ENCODE peak calls at places on chromosomes 13 and 19, in eight cellular contexts. X is natural killer cell treated with Interleukin-12 subunit alpha and Interleukin-12 subunit beta and Interleukin-15 and Interleukin-18, amount 100 ng/mL, for 72 hours; L is iPS DF 19.7; P is HTR-8/SVneo; W is NCI-H510A treated with DMSO at 0.1 percent for 48 hours; M is EL; K is stimulated activated CD8-positive, alpha-beta memory T cell treated with anti-CD3 and anti-CD28 coated beads, Interleukin-2, amount 100 ng/mL, for 1 hour; F is AG09319. S is an unnamed sample.

GRCh38 chr19:56637976-56638555 is 4.9 kb upstream of the SMIM17 start:
- DNase-seq in X (no peak), L (peak; percentile 42), P (peak; percentile 45), W (no peak), M (peak; percentile 34), K (no peak), F (no peak), S (peak; percentile 30)

GRCh38 chr19:17777840-17778620 is 16.9 kb upstream of the B3GNT3 start:
- DNase-seq in X (peak; percentile 71), L (no peak), P (no peak), W (no peak), M (peak; percentile 69), K (no peak), F (no peak), S (peak; percentile 78)

GRCh38 chr19:46639356-46640061 is 3.5 kb upstream of the GNG8 start:
- DNase-seq in X (no peak), L (no peak), P (peak; percentile 55), W (no peak), M (peak; percentile 72), K (no peak), F (no peak), S (peak; percentile 41)

GRCh38 chr19:3844596-3844995 is 24.2 kb downstream of the ZFR2 start:
- DNase-seq in X (no peak), L (no peak), P (no peak), W (no peak), M (peak; percentile 69), K (no peak), F (no peak), S (no peak)

GRCh38 chr13:33353210-33353609 is 67.7 kb upstream of the STARD13 start:
- DNase-seq in X (no peak), L (no peak), P (no peak), W (no peak), M (no peak), K (no peak), F (no peak), S (peak; percentile 56)

GRCh38 chr19:3868770-3869456 is at the start of gene ZFR2:
- DNase-seq in X (no peak), L (no peak), P (no peak), W (peak; percentile 22), M (no peak), K (no peak), F (no peak), S (no peak)

GRCh38 chr13:38582133-38582532 is 104.7 kb upstream of the FREM2 start:
- DNase-seq in X (no peak), L (no peak), P (peak; percentile 4), W (peak; percentile 26), M (peak; percentile 42), K (no peak), F (no peak), S (peak; percentile 40)

GRCh38 chr13:76683854-76684253 is 202.4 kb downstream of the KCTD12 start:
- DNase-seq in X (no peak), L (no peak), P (no peak), W (no peak), M (no peak), K (no peak), F (no peak), S (no peak)

GRCh38 chr13:73179906-73180305 is 121.1 kb downstream of the KLF5 start:
- DNase-seq in X (no peak), L (no peak), P (no peak), W (no peak), M (no peak), K (no peak), F (no peak), S (no peak)

GRCh38 chr13:106533101-106533939 is 2.1 kb downstream of the EFNB2 start:
- DNase-seq in X (no peak), L (no peak), P (peak; percentile 38), W (peak; percentile 64), M (peak; percentile 80), K (no peak), F (peak; percentile 18), S (peak; percentile 34)

GRCh38 chr13:114230117-114230516 is 4.6 kb upstream of the CDC16 start:
- DNase-seq in X (no peak), L (peak; percentile 33), P (no peak), W (no peak), M (no peak), K (no peak), F (no peak), S (no peak)

GRCh38 chr13:106139942-106140341 is 395.5 kb downstream of the EFNB2 start:
- DNase-seq in X (no peak), L (no peak), P (no peak), W (no peak), M (no peak), K (no peak), F (no peak), S (no peak)

GRCh38 chr19:53942001-53942786 is 20.5 kb upstream of the CACNG8 start:
- DNase-seq in X (no peak), L (no peak), P (no peak), W (no peak), M (peak; percentile 29), K (no peak), F (no peak), S (no peak)

GRCh38 chr19:8340341-8341096 is 2.5 kb downstream of the KANK3 start:
- DNase-seq in X (peak; percentile 22), L (no peak), P (no peak), W (no peak), M (no peak), K (no peak), F (no peak), S (no peak)

GRCh38 chr19:31902821-31903220 is 442.6 kb upstream of the ZNF507 start:
- DNase-seq in X (no peak), L (no peak), P (no peak), W (no peak), M (no peak), K (no peak), F (no peak), S (no peak)

GRCh38 chr13:83498486-83499190 is 383.6 kb downstream of the SLITRK1 start:
- DNase-seq in X (no peak), L (no peak), P (peak; percentile 12), W (no peak), M (peak; percentile 78), K (no peak), F (peak; percentile 29), S (no peak)

GRCh38 chr13:78660130-78660857 is 1.3 kb upstream of the OBI1 start:
- DNase-seq in X (no peak), L (peak; percentile 12), P (no peak), W (no peak), M (no peak), K (no peak), F (no peak), S (peak; percentile 48)

GRCh38 chr13:41250993-41251392 is 12.4 kb downstream of the MTRF1 start:
- DNase-seq in X (no peak), L (no peak), P (no peak), W (no peak), M (no peak), K (no peak), F (no peak), S (no peak)

GRCh38 chr19:51094696-51095279 is 12.1 kb upstream of the KLK14 start:
- DNase-seq in X (peak; percentile 31), L (no peak), P (peak; percentile 34), W (peak; percentile 41), M (peak; percentile 9), K (no peak), F (no peak), S (peak; percentile 31)

GRCh38 chr19:57465680-57466381 is 8.9 kb upstream of the VN1R1 start:
- DNase-seq in X (no peak), L (no peak), P (no peak), W (no peak), M (peak; percentile 59), K (no peak), F (no peak), S (peak; percentile 62)

GRCh38 chr19:1237754-1238372 is at the start of gene CBARP:
- DNase-seq in X (no peak), L (no peak), P (no peak), W (no peak), M (peak; percentile 56), K (no peak), F (no peak), S (no peak)